ENCODE peak calls at places on chromosome 3, in five cellular contexts. One of them, this sample, is unnamed.
A peak's percentile ranks its signal among the peaks of the same experiment; 100 is the strongest.

GRCh38 chr3:4670352-4670751 is 177.2 kb downstream of the ITPR1 start:
- DNase-seq in dorsolateral prefrontal cortex: no peak
- DNase-seq in pancreas: no peak
- DNase-seq in Panc1: no peak
- DNase-seq in neuronal stem cell: no peak
- DNase-seq in this sample: no peak

GRCh38 chr3:52774901-52775864 is 2.2 kb upstream of the ITIH1 start:
- DNase-seq in dorsolateral prefrontal cortex: peak; percentile 31
- DNase-seq in pancreas: peak; percentile 59
- DNase-seq in neuronal stem cell: no peak
- DNase-seq in Panc1: no peak
- DNase-seq in this sample: no peak

GRCh38 chr3:194140520-194141414 is 4.8 kb downstream of the HES1 start:
- DNase-seq in neuronal stem cell: peak; percentile 44
- DNase-seq in dorsolateral prefrontal cortex: no peak
- DNase-seq in Panc1: no peak
- DNase-seq in pancreas: peak; percentile 77
- DNase-seq in this sample: no peak

GRCh38 chr3:70386043-70386442 is 73.6 kb upstream of the MDFIC2 start:
- DNase-seq in dorsolateral prefrontal cortex: no peak
- DNase-seq in neuronal stem cell: no peak
- DNase-seq in pancreas: no peak
- DNase-seq in Panc1: no peak
- DNase-seq in this sample: no peak

GRCh38 chr3:59052803-59053411 is 3.1 kb upstream of the CFAP20DC start:
- DNase-seq in pancreas: no peak
- DNase-seq in Panc1: no peak
- DNase-seq in dorsolateral prefrontal cortex: no peak
- DNase-seq in neuronal stem cell: no peak
- DNase-seq in this sample: no peak

GRCh38 chr3:193915613-193916012 is 220.3 kb upstream of the HES1 start:
- DNase-seq in dorsolateral prefrontal cortex: no peak
- DNase-seq in pancreas: no peak
- DNase-seq in Panc1: no peak
- DNase-seq in neuronal stem cell: no peak
- DNase-seq in this sample: no peak

GRCh38 chr3:22922317-22922716 is 280.8 kb upstream of the UBE2E2 start:
- DNase-seq in dorsolateral prefrontal cortex: no peak
- DNase-seq in pancreas: no peak
- DNase-seq in Panc1: no peak
- DNase-seq in neuronal stem cell: no peak
- DNase-seq in this sample: no peak

GRCh38 chr3:50255251-50255615 is 13.7 kb upstream of the SEMA3B start:
- DNase-seq in Panc1: no peak
- DNase-seq in pancreas: no peak
- DNase-seq in dorsolateral prefrontal cortex: no peak
- DNase-seq in neuronal stem cell: no peak
- DNase-seq in this sample: no peak

GRCh38 chr3:21544076-21544462 is 206.9 kb downstream of the ZNF385D start:
- DNase-seq in neuronal stem cell: no peak
- DNase-seq in pancreas: no peak
- DNase-seq in Panc1: no peak
- DNase-seq in dorsolateral prefrontal cortex: no peak
- DNase-seq in this sample: no peak

GRCh38 chr3:134650431-134651346 is at the start of gene KY:
- DNase-seq in neuronal stem cell: peak; percentile 39
- DNase-seq in pancreas: peak; percentile 36
- DNase-seq in dorsolateral prefrontal cortex: peak; percentile 72
- DNase-seq in Panc1: no peak
- DNase-seq in this sample: no peak

GRCh38 chr3:71725279-71725991 is at the start of gene EIF4E3:
- DNase-seq in Panc1: no peak
- DNase-seq in neuronal stem cell: peak; percentile 45
- DNase-seq in dorsolateral prefrontal cortex: peak; percentile 37
- DNase-seq in pancreas: peak; percentile 58
- DNase-seq in this sample: no peak

GRCh38 chr3:128051459-128051836 is 789 bp upstream of the SEC61A1 start:
- DNase-seq in Panc1: no peak
- DNase-seq in neuronal stem cell: peak; percentile 20
- DNase-seq in dorsolateral prefrontal cortex: no peak
- DNase-seq in pancreas: no peak
- DNase-seq in this sample: no peak

GRCh38 chr3:189392969-189393368 is 221.2 kb downstream of the TPRG1 start:
- DNase-seq in dorsolateral prefrontal cortex: no peak
- DNase-seq in pancreas: peak; percentile 11
- DNase-seq in neuronal stem cell: no peak
- DNase-seq in Panc1: no peak
- DNase-seq in this sample: no peak

GRCh38 chr3:42661593-42662022 is 8.1 kb downstream of the ZBTB47 start:
- DNase-seq in Panc1: no peak
- DNase-seq in neuronal stem cell: no peak
- DNase-seq in pancreas: no peak
- DNase-seq in dorsolateral prefrontal cortex: no peak
- DNase-seq in this sample: no peak

GRCh38 chr3:40763812-40764211 is 239.1 kb downstream of the ZNF621 start:
- DNase-seq in neuronal stem cell: no peak
- DNase-seq in Panc1: no peak
- DNase-seq in dorsolateral prefrontal cortex: no peak
- DNase-seq in pancreas: no peak
- DNase-seq in this sample: no peak

GRCh38 chr3:183745300-183746098 is 47.9 kb downstream of the YEATS2 start:
- DNase-seq in Panc1: no peak
- DNase-seq in neuronal stem cell: peak; percentile 18
- DNase-seq in pancreas: no peak
- DNase-seq in dorsolateral prefrontal cortex: no peak
- DNase-seq in this sample: no peak

GRCh38 chr3:117407317-117407716 is 697.7 kb downstream of the TUSC7 start:
- DNase-seq in dorsolateral prefrontal cortex: no peak
- DNase-seq in Panc1: no peak
- DNase-seq in neuronal stem cell: no peak
- DNase-seq in pancreas: no peak
- DNase-seq in this sample: no peak

GRCh38 chr3:155548194-155548593 is 196.7 kb downstream of the PLCH1 start:
- DNase-seq in neuronal stem cell: no peak
- DNase-seq in pancreas: no peak
- DNase-seq in Panc1: no peak
- DNase-seq in dorsolateral prefrontal cortex: no peak
- DNase-seq in this sample: no peak

GRCh38 chr3:113834983-113835382 is 3.6 kb upstream of the GRAMD1C start:
- DNase-seq in dorsolateral prefrontal cortex: no peak
- DNase-seq in neuronal stem cell: no peak
- DNase-seq in pancreas: no peak
- DNase-seq in Panc1: no peak
- DNase-seq in this sample: no peak

GRCh38 chr3:160909917-160910316 is 153.9 kb downstream of the PPM1L start:
- DNase-seq in Panc1: no peak
- DNase-seq in dorsolateral prefrontal cortex: no peak
- DNase-seq in pancreas: no peak
- DNase-seq in neuronal stem cell: no peak
- DNase-seq in this sample: no peak

GRCh38 chr3:57530071-57530608 is 14.0 kb downstream of the DNAH12 start:
- DNase-seq in dorsolateral prefrontal cortex: no peak
- DNase-seq in pancreas: no peak
- DNase-seq in Panc1: no peak
- DNase-seq in neuronal stem cell: no peak
- DNase-seq in this sample: no peak

GRCh38 chr3:41317718-41318117 is 118.4 kb downstream of the CTNNB1 start:
- DNase-seq in dorsolateral prefrontal cortex: no peak
- DNase-seq in neuronal stem cell: no peak
- DNase-seq in pancreas: no peak
- DNase-seq in Panc1: no peak
- DNase-seq in this sample: no peak

GRCh38 chr3:160765211-160765610 is 9.2 kb downstream of the PPM1L start:
- DNase-seq in dorsolateral prefrontal cortex: no peak
- DNase-seq in Panc1: no peak
- DNase-seq in pancreas: no peak
- DNase-seq in neuronal stem cell: no peak
- DNase-seq in this sample: no peak

GRCh38 chr3:2765002-2765579 is 345.1 kb downstream of the IL5RA start:
- DNase-seq in pancreas: no peak
- DNase-seq in Panc1: no peak
- DNase-seq in dorsolateral prefrontal cortex: no peak
- DNase-seq in neuronal stem cell: no peak
- DNase-seq in this sample: no peak

GRCh38 chr3:196454935-196455334 is 22.7 kb upstream of the UBXN7 start:
- DNase-seq in neuronal stem cell: no peak
- DNase-seq in pancreas: no peak
- DNase-seq in dorsolateral prefrontal cortex: no peak
- DNase-seq in Panc1: no peak
- DNase-seq in this sample: no peak

GRCh38 chr3:114527036-114527644 is 233.3 kb downstream of the TIGIT start:
- DNase-seq in Panc1: no peak
- DNase-seq in neuronal stem cell: no peak
- DNase-seq in dorsolateral prefrontal cortex: no peak
- DNase-seq in pancreas: no peak
- DNase-seq in this sample: no peak

GRCh38 chr3:13647314-13648059 is 98.6 kb downstream of the FBLN2 start:
- DNase-seq in Panc1: no peak
- DNase-seq in dorsolateral prefrontal cortex: no peak
- DNase-seq in neuronal stem cell: no peak
- DNase-seq in pancreas: no peak
- DNase-seq in this sample: no peak

GRCh38 chr3:150680562-150680961 is 23.2 kb downstream of the ERICH6 start:
- DNase-seq in Panc1: no peak
- DNase-seq in neuronal stem cell: no peak
- DNase-seq in dorsolateral prefrontal cortex: no peak
- DNase-seq in pancreas: no peak
- DNase-seq in this sample: no peak
- H3K27ac ChIP-seq in Panc1: no peak overlapping the region
- H3K27ac ChIP-seq in neuronal stem cell: no peak overlapping the region
- H3K27ac ChIP-seq in dorsolateral prefrontal cortex: no peak overlapping the region
- H3K27ac ChIP-seq in pancreas: no peak overlapping the region
- H3K27ac ChIP-seq in this sample: no peak overlapping the region

GRCh38 chr3:171875923-171876412 is 32.8 kb downstream of the TMEM212 start:
- DNase-seq in neuronal stem cell: no peak
- DNase-seq in Panc1: no peak
- DNase-seq in pancreas: no peak
- DNase-seq in dorsolateral prefrontal cortex: no peak
- DNase-seq in this sample: no peak

GRCh38 chr3:171874879-171875278 is 31.7 kb downstream of the TMEM212 start:
- DNase-seq in pancreas: no peak
- DNase-seq in neuronal stem cell: no peak
- DNase-seq in Panc1: no peak
- DNase-seq in dorsolateral prefrontal cortex: no peak
- DNase-seq in this sample: no peak

GRCh38 chr3:171871392-171872274 is 28.5 kb downstream of the TMEM212 start:
- DNase-seq in Panc1: no peak
- DNase-seq in dorsolateral prefrontal cortex: no peak
- DNase-seq in neuronal stem cell: no peak
- DNase-seq in pancreas: no peak
- DNase-seq in this sample: no peak

GRCh38 chr3:171874251-171874679 is 31.1 kb downstream of the TMEM212 start:
- DNase-seq in neuronal stem cell: no peak
- DNase-seq in Panc1: no peak
- DNase-seq in dorsolateral prefrontal cortex: no peak
- DNase-seq in pancreas: no peak
- DNase-seq in this sample: no peak

DNA sequence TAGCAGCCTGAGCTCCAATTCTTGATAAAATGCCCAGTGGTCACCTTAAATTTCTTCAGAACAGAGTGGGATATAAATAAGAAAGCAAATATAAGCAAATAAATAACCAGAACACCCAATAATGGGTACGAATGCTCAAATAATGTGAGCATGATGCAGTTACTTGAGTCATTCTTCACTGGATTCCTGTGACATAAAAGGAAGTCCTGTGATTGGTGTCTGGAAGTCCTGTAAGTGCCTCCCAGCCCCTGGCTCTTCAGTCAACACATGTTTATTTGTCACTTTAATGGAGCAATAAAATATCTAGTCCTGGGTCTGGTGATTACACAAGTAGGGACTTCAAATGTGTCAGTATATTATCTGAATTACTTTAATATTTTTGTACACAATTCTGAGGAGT is 30.4 kb downstream of the TMEM212 start:
- DNase-seq in pancreas: no peak
- DNase-seq in Panc1: no peak
- DNase-seq in neuronal stem cell: no peak
- DNase-seq in dorsolateral prefrontal cortex: no peak
- DNase-seq in this sample: no peak
- H3K27ac ChIP-seq in pancreas: no peak overlapping the region
- H3K27ac ChIP-seq in Panc1: no peak overlapping the region
- H3K27ac ChIP-seq in neuronal stem cell: no peak overlapping the region
- H3K27ac ChIP-seq in dorsolateral prefrontal cortex: no peak overlapping the region
- H3K27ac ChIP-seq in this sample: no peak overlapping the region

GRCh38 chr3:9183011-9183410 is 66.4 kb downstream of the SRGAP3 start:
- DNase-seq in neuronal stem cell: no peak
- DNase-seq in Panc1: no peak
- DNase-seq in pancreas: no peak
- DNase-seq in dorsolateral prefrontal cortex: peak; percentile 63
- DNase-seq in this sample: no peak

GRCh38 chr3:9184464-9184835 is 65.0 kb downstream of the SRGAP3 start:
- DNase-seq in dorsolateral prefrontal cortex: no peak
- DNase-seq in neuronal stem cell: no peak
- DNase-seq in Panc1: no peak
- DNase-seq in pancreas: no peak
- DNase-seq in this sample: no peak

GRCh38 chr3:9185046-9185445 is 64.4 kb downstream of the SRGAP3 start:
- DNase-seq in Panc1: no peak
- DNase-seq in dorsolateral prefrontal cortex: no peak
- DNase-seq in pancreas: no peak
- DNase-seq in neuronal stem cell: no peak
- DNase-seq in this sample: no peak

GRCh38 chr3:9185701-9186100 is 63.7 kb downstream of the SRGAP3 start:
- DNase-seq in pancreas: no peak
- DNase-seq in dorsolateral prefrontal cortex: no peak
- DNase-seq in Panc1: no peak
- DNase-seq in neuronal stem cell: no peak
- DNase-seq in this sample: no peak

DNA sequence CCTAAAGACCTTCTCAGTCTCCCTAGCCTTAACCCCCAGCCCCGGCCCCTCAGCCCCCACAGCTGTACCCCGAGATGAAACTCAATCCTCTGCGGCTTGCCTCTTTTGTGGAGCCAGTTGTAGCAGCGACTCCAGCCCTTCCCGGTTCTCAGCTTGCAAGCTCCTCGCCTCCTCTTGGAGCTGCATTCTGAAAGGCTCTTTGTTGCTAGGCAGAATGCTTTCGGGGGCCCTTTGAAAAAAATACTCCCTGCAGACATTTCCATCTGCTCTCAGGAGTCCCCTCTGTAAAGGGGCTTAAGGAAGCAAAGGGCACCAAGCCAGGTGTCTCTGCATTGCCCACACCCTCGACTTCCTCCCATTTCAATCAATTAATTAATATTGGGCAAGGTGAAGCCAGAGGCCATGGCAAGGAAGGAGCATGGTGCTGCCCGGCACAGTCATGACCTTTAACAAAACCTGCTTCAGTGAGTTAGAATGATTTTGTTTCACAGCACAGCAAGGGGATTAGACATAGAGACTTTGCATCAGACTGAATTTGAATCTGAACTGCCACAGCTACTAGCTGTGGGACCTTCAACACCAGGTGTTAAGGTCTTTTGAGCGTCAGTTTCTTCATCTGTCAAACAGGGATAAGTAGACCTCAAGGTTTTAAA is 65.5 kb downstream of the SRGAP3 start:
- DNase-seq in dorsolateral prefrontal cortex: peak; percentile 68
- DNase-seq in pancreas: no peak
- DNase-seq in neuronal stem cell: peak; percentile 83
- DNase-seq in Panc1: no peak
- DNase-seq in this sample: no peak
- H3K27ac ChIP-seq in dorsolateral prefrontal cortex: peak overlapping the region; percentile 92
- H3K27ac ChIP-seq in pancreas: no peak overlapping the region
- H3K27ac ChIP-seq in neuronal stem cell: peak overlapping the region; percentile 89
- H3K27ac ChIP-seq in Panc1: no peak overlapping the region
- H3K27ac ChIP-seq in this sample: peak overlapping the region; percentile 25

GRCh38 chr3:84066920-84067319 is 891.9 kb upstream of the CADM2 start:
- DNase-seq in dorsolateral prefrontal cortex: no peak
- DNase-seq in pancreas: no peak
- DNase-seq in Panc1: no peak
- DNase-seq in neuronal stem cell: no peak
- DNase-seq in this sample: no peak
- H3K27ac ChIP-seq in dorsolateral prefrontal cortex: no peak overlapping the region
- H3K27ac ChIP-seq in pancreas: no peak overlapping the region
- H3K27ac ChIP-seq in Panc1: no peak overlapping the region
- H3K27ac ChIP-seq in neuronal stem cell: no peak overlapping the region
- H3K27ac ChIP-seq in this sample: no peak overlapping the region